ENCODE peak calls at places on chromosomes 3 and 15, in six cellular contexts. T is heart right ventricle, U is stomach, I is cardiac muscle cell, O is endothelial cell, F is DND-41. C is an unnamed sample.

GRCh38 chr3:129687586-129688125 is 81.2 kb upstream of the PLXND1 start:
- DNase-seq in T (no peak), U (no peak), I (no peak), O (no peak), F (no peak), C (no peak)

GRCh38 chr15:66673410-66674322 is 28.4 kb upstream of the SMAD6 start:
- DNase-seq in T (peak), U (peak), I (peak), O (peak), F (peak), C (peak)

GRCh38 chr15:77527164-77527778 is 105.4 kb downstream of the LINGO1 start:
- DNase-seq in T (peak), U (peak), I (peak), O (no peak), F (peak), C (no peak)

GRCh38 chr15:91258436-91258779 is 158.4 kb downstream of the SV2B start:
- DNase-seq in T (no peak), U (no peak), I (no peak), O (peak), F (peak), C (peak)

GRCh38 chr15:33126559-33127290 is 67.8 kb downstream of the FMN1 start:
- DNase-seq in T (peak), U (peak), I (peak), O (peak), F (peak), C (peak)

GRCh38 chr3:50542177-50543034 is 25.1 kb downstream of the C3orf18 start:
- DNase-seq in T (peak), U (peak), I (peak), O (peak), F (peak), C (peak)

GRCh38 chr3:71010731-71011455 is 572.6 kb downstream of the FOXP1 start:
- DNase-seq in T (no peak), U (no peak), I (no peak), O (no peak), F (peak), C (peak)

GRCh38 chr3:9944271-9944670 is 7.9 kb downstream of the PRRT3 start:
- DNase-seq in T (no peak), U (no peak), I (no peak), O (no peak), F (no peak), C (no peak)

GRCh38 chr15:81642451-81642990 is 268.5 kb upstream of the TMC3 start:
- DNase-seq in T (no peak), U (no peak), I (no peak), O (no peak), F (no peak), C (no peak)

GRCh38 chr15:65778269-65778668 is 13.8 kb downstream of the DENND4A start:
- DNase-seq in T (no peak), U (no peak), I (no peak), O (no peak), F (no peak), C (no peak)

GRCh38 chr3:56879453-56880224 is 77.9 kb upstream of the ARHGEF3 start:
- DNase-seq in T (no peak), U (no peak), I (peak), O (no peak), F (no peak), C (no peak)

GRCh38 chr3:178022599-178022998 is 513.6 kb upstream of the KCNMB2 start:
- DNase-seq in T (no peak), U (no peak), I (peak), O (no peak), F (no peak), C (peak)

GRCh38 chr3:71341721-71342120 is 241.8 kb downstream of the FOXP1 start:
- DNase-seq in T (no peak), U (no peak), I (peak), O (no peak), F (no peak), C (no peak)

GRCh38 chr3:134302674-134303073 is 52.0 kb upstream of the RYK start:
- DNase-seq in T (no peak), U (peak), I (no peak), O (no peak), F (no peak), C (no peak)

GRCh38 chr3:123883656-123884257 is 375 bp downstream of the MYLK start:
- DNase-seq in T (peak), U (no peak), I (peak), O (peak), F (no peak), C (no peak)

GRCh38 chr15:60713096-60714084 is 234.4 kb upstream of the ICE2 start:
- DNase-seq in T (no peak), U (no peak), I (peak), O (no peak), F (no peak), C (no peak)

GRCh38 chr3:69080233-69080644 is at the start of gene UBA3:
- DNase-seq in T (peak), U (peak), I (peak), O (peak), F (peak), C (peak)

GRCh38 chr15:92932946-92933649 is 33.0 kb downstream of the CHD2 start:
- DNase-seq in T (no peak), U (no peak), I (no peak), O (no peak), F (no peak), C (no peak)

DNA sequence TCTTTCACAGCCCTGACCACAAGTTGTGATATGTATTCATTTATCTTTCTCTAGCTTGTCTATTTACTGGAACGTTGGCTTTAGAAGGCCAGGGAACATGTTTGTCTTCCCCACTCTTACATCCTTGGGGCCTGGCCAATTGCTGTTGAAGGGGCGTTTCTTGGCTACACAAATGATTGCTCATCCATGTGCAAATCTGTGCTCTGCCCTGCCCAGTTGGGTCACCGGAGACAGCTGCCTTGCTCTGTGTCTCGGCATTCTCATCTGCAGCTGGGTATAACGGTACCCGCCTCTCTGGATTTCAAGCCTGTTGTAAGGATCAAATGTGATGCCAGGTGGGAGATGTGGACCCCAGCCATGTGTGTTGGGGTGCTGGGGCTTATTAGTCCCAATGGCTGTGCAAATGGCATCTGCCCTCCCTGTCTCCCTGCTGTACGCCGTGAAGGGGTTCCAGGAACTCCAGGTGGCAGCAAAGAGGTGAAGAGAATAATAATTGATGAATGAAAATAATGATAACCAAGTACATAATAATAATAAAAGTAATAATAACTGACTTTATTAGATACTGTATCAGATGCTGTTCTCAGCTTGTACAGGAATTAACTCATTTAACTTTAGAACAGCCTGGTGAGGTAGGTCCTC is 24.1 kb upstream of the TLE3 start:
- DNase-seq in T (peak), U (peak), I (peak), O (no peak), F (no peak), C (no peak)
- TF ChIP-seq CTCF in T (no peak), U (no peak), I (no peak), O (no peak), F (peak), C (no peak)

DNA sequence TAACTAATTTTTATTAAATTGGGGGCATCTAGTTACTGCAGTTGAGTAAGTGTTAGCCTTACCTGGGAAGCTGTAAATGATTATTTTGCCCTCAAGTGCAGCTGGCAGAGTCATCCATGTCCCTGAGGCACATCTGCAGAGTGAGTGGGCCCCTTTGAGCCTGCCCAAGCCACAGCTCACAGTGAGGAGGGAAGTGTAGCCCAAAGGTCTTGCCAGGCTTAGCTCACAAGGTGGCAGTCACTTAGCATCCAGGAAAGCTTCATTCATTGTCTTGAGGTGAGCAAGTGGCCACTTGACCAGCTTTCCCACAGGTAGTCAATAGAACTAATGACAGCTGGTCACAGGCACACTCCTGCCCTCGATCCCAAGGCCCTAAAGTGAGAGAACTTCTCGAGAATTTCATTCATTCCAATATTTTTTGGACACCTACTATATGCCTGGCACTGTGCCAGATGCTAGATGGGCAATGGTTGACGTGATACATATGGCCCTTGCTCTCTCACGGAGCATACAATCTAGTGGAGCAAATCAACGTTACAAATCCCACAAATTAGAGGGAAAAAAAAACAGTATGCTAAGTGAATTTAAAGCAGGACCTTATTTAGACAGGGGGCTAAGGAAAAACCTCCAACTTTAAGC is 163.3 kb upstream of the IL12A start:
- DNase-seq in T (no peak), U (no peak), I (peak), O (no peak), F (no peak), C (no peak)
- TF ChIP-seq CTCF in T (no peak), U (no peak), I (no peak), O (no peak), F (no peak), C (no peak)

GRCh38 chr15:31302778-31303433 is 23.7 kb upstream of the KLF13 start:
- DNase-seq in T (no peak), U (no peak), I (no peak), O (no peak), F (peak), C (peak)
- TF ChIP-seq CTCF in T (no peak), U (no peak), I (no peak), O (no peak), F (no peak), C (peak)

DNA sequence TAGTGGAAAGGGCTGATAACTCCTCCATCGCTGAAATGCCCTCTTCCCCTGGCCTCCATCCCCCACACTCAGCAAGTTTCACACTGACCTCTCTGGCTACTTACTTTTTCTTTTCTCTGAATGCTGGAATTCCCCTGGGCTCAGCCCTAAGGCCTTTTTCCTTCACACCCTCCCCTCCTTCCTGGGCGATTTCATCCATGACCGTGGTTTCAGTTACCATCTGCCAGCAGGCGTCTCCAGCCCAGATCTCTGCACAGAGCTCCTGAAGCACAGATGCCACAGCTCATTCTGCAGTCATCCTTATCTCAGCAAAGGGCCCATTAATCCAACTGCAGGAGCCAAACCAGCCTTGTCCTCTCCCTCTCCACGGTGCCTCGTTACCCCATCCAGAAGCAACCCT is 114.0 kb downstream of the RFTN1 start:
- DNase-seq in T (peak), U (no peak), I (peak), O (no peak), F (no peak), C (no peak)
- TF ChIP-seq CTCF in T (no peak), U (no peak), I (peak), O (no peak), F (no peak), C (no peak)

GRCh38 chr3:132256984-132257383 is 60.2 kb upstream of the ACP3 start:
- DNase-seq in T (no peak), U (peak), I (peak), O (peak), F (peak), C (no peak)
- TF ChIP-seq CTCF in T (no peak), U (peak), I (peak), O (no peak), F (peak), C (no peak)